ENCODE peak calls at places on chromosomes 11 and 22, in nine cellular contexts. E is transverse colon, D is suprapubic skin, P is Peyer's patch, Y is SJCRH30, X is mammary epithelial cell, J is stomach, F is heart left ventricle, B is pancreas. Q is an unnamed sample.

GRCh38 chr11:70339066-70339465 is 59.3 kb upstream of the CTTN start:
- DNase-seq in E (no peak), D (no peak), P (no peak), Y (no peak), X (no peak), J (no peak), F (no peak), B (no peak), Q (no peak)

GRCh38 chr22:26474687-26475086 is 8.9 kb downstream of the HPS4 start:
- DNase-seq in E (no peak), D (no peak), P (no peak), Y (peak; percentile 13), X (peak; percentile 52), J (no peak), F (no peak), B (no peak), Q (no peak)

GRCh38 chr11:121383726-121384125 is 68.4 kb upstream of the SORL1 start:
- DNase-seq in E (no peak), D (no peak), P (no peak), Y (no peak), X (no peak), J (no peak), F (peak; percentile 58), B (no peak), Q (no peak)

GRCh38 chr22:28855355-28856094 is 27.8 kb upstream of the ZNRF3 start:
- DNase-seq in E (peak; percentile 43), D (no peak), P (peak; percentile 62), Y (peak; percentile 77), X (peak; percentile 50), J (peak; percentile 42), F (no peak), B (no peak), Q (peak; percentile 39)

GRCh38 chr11:279966-280761 is 2.0 kb downstream of the NLRP6 start:
- DNase-seq in E (peak; percentile 65), D (peak; percentile 74), P (peak; percentile 89), Y (no peak), X (peak; percentile 38), J (no peak), F (no peak), B (peak; percentile 83), Q (no peak)

GRCh38 chr22:49247194-49247924 is 580.3 kb downstream of the BRD1 start:
- DNase-seq in E (no peak), D (peak; percentile 58), P (no peak), Y (no peak), X (no peak), J (no peak), F (no peak), B (no peak), Q (no peak)

GRCh38 chr11:102830328-102830727 is 13.1 kb downstream of the MMP3 start:
- DNase-seq in E (no peak), D (no peak), P (no peak), Y (no peak), X (peak; percentile 52), J (no peak), F (no peak), B (no peak), Q (no peak)

GRCh38 chr11:67278939-67279588 is 10.0 kb upstream of the ANKRD13D start:
- DNase-seq in E (no peak), D (no peak), P (peak; percentile 44), Y (no peak), X (no peak), J (no peak), F (peak; percentile 15), B (no peak), Q (no peak)

GRCh38 chr22:29331213-29331612 is 15.7 kb upstream of the RASL10A start:
- DNase-seq in E (no peak), D (no peak), P (no peak), Y (no peak), X (no peak), J (no peak), F (no peak), B (peak; percentile 28), Q (no peak)

GRCh38 chr11:84819561-84819960 is 807.6 kb downstream of the DLG2 start:
- DNase-seq in E (no peak), D (no peak), P (no peak), Y (peak; percentile 36), X (no peak), J (no peak), F (no peak), B (no peak), Q (no peak)

GRCh38 chr11:75836422-75836821 is 21.4 kb downstream of the UVRAG start:
- DNase-seq in E (no peak), D (no peak), P (no peak), Y (no peak), X (no peak), J (no peak), F (no peak), B (no peak), Q (no peak)

GRCh38 chr11:130020323-130020722 is 17.7 kb upstream of the PRDM10 start:
- DNase-seq in E (no peak), D (no peak), P (no peak), Y (no peak), X (no peak), J (no peak), F (no peak), B (no peak), Q (no peak)

DNA sequence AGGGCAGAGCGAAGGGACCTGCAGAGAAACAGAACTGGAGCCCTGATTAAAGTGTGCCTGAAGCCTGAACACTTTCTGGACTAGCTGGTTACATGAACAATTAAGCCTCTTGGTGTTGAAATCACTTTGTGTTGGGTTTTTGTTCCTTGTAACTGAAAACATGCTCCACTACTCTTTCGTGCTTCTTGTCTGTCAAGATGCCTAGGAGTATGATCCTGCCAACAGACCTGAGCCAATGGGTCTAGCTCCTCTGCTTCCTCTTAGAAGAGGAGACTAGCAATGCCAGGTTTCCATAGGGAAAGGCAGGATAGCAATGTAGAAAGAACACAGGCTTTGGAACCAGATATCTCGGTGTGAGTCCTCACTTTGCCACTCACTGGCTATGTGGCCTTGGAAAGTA is 40.3 kb downstream of the IRAG1 start:
- DNase-seq in E (no peak), D (no peak), P (no peak), Y (no peak), X (no peak), J (no peak), F (no peak), B (no peak), Q (no peak)
- H3K4me1 ChIP-seq in E (peaks cover 24% of the 10 kb centered on the region), D (peaks cover 52% of the 10 kb centered on the region), P (peaks cover 34% of the 10 kb centered on the region), Y (peaks cover 12% of the 10 kb centered on the region), X (peaks cover 16% of the 10 kb centered on the region), J (peaks cover 92% of the 10 kb centered on the region), F (peaks cover 13% of the 10 kb centered on the region), B (peaks cover 3% of the 10 kb centered on the region), Q (no peaks in the 10 kb centered on the region)

GRCh38 chr11:35330156-35330889 is 89.0 kb downstream of the SLC1A2 start:
- DNase-seq in E (no peak), D (no peak), P (no peak), Y (no peak), X (no peak), J (no peak), F (no peak), B (no peak), Q (no peak)

GRCh38 chr11:35324981-35325380 is 94.4 kb downstream of the SLC1A2 start:
- DNase-seq in E (no peak), D (no peak), P (no peak), Y (no peak), X (peak; percentile 29), J (no peak), F (no peak), B (no peak), Q (no peak)

GRCh38 chr11:35330924-35331323 is 88.4 kb downstream of the SLC1A2 start:
- DNase-seq in E (no peak), D (no peak), P (peak; percentile 69), Y (no peak), X (no peak), J (no peak), F (no peak), B (no peak), Q (no peak)

GRCh38 chr11:35326266-35326879 is 93.0 kb downstream of the SLC1A2 start:
- DNase-seq in E (no peak), D (no peak), P (no peak), Y (no peak), X (peak; percentile 75), J (no peak), F (no peak), B (no peak), Q (no peak)

DNA sequence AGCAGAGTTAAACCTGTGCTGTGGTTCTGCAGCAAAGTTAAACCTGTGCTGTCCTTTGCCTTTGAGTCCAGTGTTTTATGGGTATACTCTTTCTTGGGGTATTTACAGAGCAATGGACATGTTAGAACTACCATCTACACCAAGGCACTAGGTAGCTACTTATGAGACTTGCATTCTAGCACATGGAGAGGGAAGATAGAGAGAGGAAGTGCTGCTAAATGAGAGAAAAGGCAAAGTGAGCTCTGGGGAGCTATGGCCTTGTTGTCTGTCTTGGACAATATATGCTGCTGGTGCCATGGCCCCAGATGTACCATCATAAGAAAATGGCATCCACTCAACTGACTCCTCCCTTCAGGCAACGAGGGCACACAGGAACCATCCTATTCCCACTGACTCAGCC is 91.5 kb downstream of the SLC1A2 start:
- DNase-seq in E (no peak), D (no peak), P (no peak), Y (no peak), X (no peak), J (no peak), F (no peak), B (no peak), Q (no peak)
- H3K4me1 ChIP-seq in E (no peaks in the 10 kb centered on the region), D (peaks cover 19% of the 10 kb centered on the region), P (no peaks in the 10 kb centered on the region), Y (no peaks in the 10 kb centered on the region), X (peaks cover 9% of the 10 kb centered on the region), J (peaks cover 11% of the 10 kb centered on the region), F (peaks cover 33% of the 10 kb centered on the region), B (peaks cover 16% of the 10 kb centered on the region), Q (no peaks in the 10 kb centered on the region)

DNA sequence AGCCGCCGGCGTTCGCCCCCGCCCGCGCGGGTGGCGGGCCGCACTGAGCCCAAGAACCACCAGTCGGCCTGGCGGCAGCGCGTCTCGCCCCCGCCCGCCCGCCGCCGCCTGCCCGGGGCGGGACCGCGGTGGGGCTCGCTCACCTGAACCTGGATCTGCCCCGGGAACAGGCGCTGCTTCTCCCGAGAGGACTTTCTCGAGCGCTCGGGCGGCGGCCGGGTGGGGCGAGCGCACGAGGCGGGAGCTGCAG is 178 bp downstream of the MYH9 start:
- DNase-seq in E (no peak), D (no peak), P (no peak), Y (no peak), X (no peak), J (no peak), F (no peak), B (no peak), Q (no peak)
- H3K4me1 ChIP-seq in E (peaks cover 19% of the 10 kb centered on the region), D (peaks cover 46% of the 10 kb centered on the region), P (peaks cover 30% of the 10 kb centered on the region), Y (peaks cover 17% of the 10 kb centered on the region), X (peaks cover 25% of the 10 kb centered on the region), J (peaks cover 68% of the 10 kb centered on the region), F (peaks cover 35% of the 10 kb centered on the region), B (peaks cover 31% of the 10 kb centered on the region), Q (peaks cover 16% of the 10 kb centered on the region)

GRCh38 chr11:118570787-118571186 is 1.4 kb upstream of the ARCN1 start:
- DNase-seq in E (no peak), D (no peak), P (no peak), Y (no peak), X (no peak), J (no peak), F (no peak), B (no peak), Q (no peak)
- H3K4me1 ChIP-seq in E (peaks cover 11% of the 10 kb centered on the region), D (peaks cover 37% of the 10 kb centered on the region), P (peaks cover 27% of the 10 kb centered on the region), Y (peaks cover 17% of the 10 kb centered on the region), X (no peaks in the 10 kb centered on the region), J (peaks cover 39% of the 10 kb centered on the region), F (peaks cover 26% of the 10 kb centered on the region), B (peaks cover 27% of the 10 kb centered on the region), Q (peaks cover 8% of the 10 kb centered on the region)

GRCh38 chr11:126927628-126928027 is 72.9 kb downstream of the KIRREL3 start:
- DNase-seq in E (no peak), D (no peak), P (no peak), Y (no peak), X (peak; percentile 18), J (no peak), F (no peak), B (no peak), Q (peak; percentile 68)
- H3K4me1 ChIP-seq in E (no peaks in the 10 kb centered on the region), D (no peaks in the 10 kb centered on the region), P (no peaks in the 10 kb centered on the region), Y (no peaks in the 10 kb centered on the region), X (peaks cover 19% of the 10 kb centered on the region), J (no peaks in the 10 kb centered on the region), F (no peaks in the 10 kb centered on the region), B (no peaks in the 10 kb centered on the region), Q (peaks cover 5% of the 10 kb centered on the region)

Q was measured in lung.